ENCODE peak calls at places on chromosomes 6 and 20, in seven cellular contexts. Y, E, L, C, U, A and K are unnamed samples.

GRCh38 chr6:32604434-32604877 is 14.8 kb upstream of the HLA-DRB1 start:
- DNase-seq in Y (no peak), E (no peak), L (no peak), C (no peak), U (no peak), A (no peak), K (no peak)

GRCh38 chr6:31645325-31645724 is 7.1 kb downstream of the BAG6 start:
- DNase-seq in Y (no peak), E (no peak), L (no peak), C (no peak), U (no peak), A (no peak), K (no peak)

GRCh38 chr6:73798592-73798991 is 102.6 kb downstream of the CD109 start:
- DNase-seq in Y (peak), E (no peak), L (peak), C (no peak), U (no peak), A (no peak), K (no peak)

GRCh38 chr6:139080255-139080920 is 51.8 kb downstream of the ABRACL start:
- DNase-seq in Y (no peak), E (no peak), L (no peak), C (no peak), U (no peak), A (no peak), K (no peak)

GRCh38 chr6:12138377-12138776 is 126.3 kb downstream of the HIVEP1 start:
- DNase-seq in Y (no peak), E (no peak), L (no peak), C (no peak), U (no peak), A (no peak), K (no peak)

GRCh38 chr6:73951186-73951585 is 255.2 kb downstream of the CD109 start:
- DNase-seq in Y (no peak), E (no peak), L (no peak), C (no peak), U (no peak), A (no peak), K (no peak)

GRCh38 chr6:16184129-16184528 is 54.3 kb upstream of the GMPR start:
- DNase-seq in Y (peak), E (no peak), L (peak), C (no peak), U (peak), A (peak), K (no peak)

GRCh38 chr6:34115396-34116314 is 30.2 kb downstream of the GRM4 start:
- DNase-seq in Y (no peak), E (peak), L (no peak), C (no peak), U (no peak), A (no peak), K (no peak)

GRCh38 chr6:40763001-40763400 is 175.8 kb upstream of the LRFN2 start:
- DNase-seq in Y (no peak), E (no peak), L (peak), C (no peak), U (no peak), A (peak), K (no peak)

GRCh38 chr6:29465279-29465678 is 8.3 kb downstream of the OR2H1 start:
- DNase-seq in Y (no peak), E (no peak), L (no peak), C (no peak), U (no peak), A (no peak), K (no peak)

GRCh38 chr6:18985958-18986357 is 598.8 kb downstream of the RNF144B start:
- DNase-seq in Y (no peak), E (no peak), L (no peak), C (no peak), U (no peak), A (no peak), K (no peak)

GRCh38 chr20:50919567-50919966 is 11.7 kb downstream of the ADNP start:
- DNase-seq in Y (peak), E (no peak), L (peak), C (no peak), U (peak), A (peak), K (no peak)

GRCh38 chr20:42603655-42604054 is 586.1 kb downstream of the PTPRT start:
- DNase-seq in Y (no peak), E (no peak), L (no peak), C (no peak), U (no peak), A (no peak), K (no peak)

GRCh38 chr6:43575772-43576551 is at the start of the genes POLH and XPO5:
- DNase-seq in Y (peak), E (peak), L (peak), C (peak), U (peak), A (peak), K (peak)

GRCh38 chr20:3330046-3330741 is 77.3 kb downstream of the DNAAF9 start:
- DNase-seq in Y (peak), E (no peak), L (no peak), C (no peak), U (no peak), A (no peak), K (no peak)

GRCh38 chr6:48048460-48049146 is 62.4 kb downstream of the PTCHD4 start:
- DNase-seq in Y (no peak), E (no peak), L (no peak), C (no peak), U (no peak), A (no peak), K (no peak)

GRCh38 chr6:36683145-36683655 is 4.7 kb downstream of the CDKN1A start:
- DNase-seq in Y (no peak), E (no peak), L (no peak), C (no peak), U (no peak), A (peak), K (no peak)

GRCh38 chr20:25199473-25200265 is 4.2 kb downstream of the ENTPD6 start:
- DNase-seq in Y (no peak), E (no peak), L (no peak), C (peak), U (no peak), A (no peak), K (peak)

GRCh38 chr6:70957284-70957617 is 391 bp upstream of the B3GAT2 start:
- DNase-seq in Y (no peak), E (no peak), L (no peak), C (no peak), U (no peak), A (no peak), K (no peak)

GRCh38 chr20:24823989-24824693 is 124.9 kb upstream of the CST7 start:
- DNase-seq in Y (no peak), E (no peak), L (no peak), C (peak), U (peak), A (no peak), K (no peak)

GRCh38 chr6:161300823-161301222 is 27.0 kb upstream of the AGPAT4 start:
- DNase-seq in Y (no peak), E (no peak), L (no peak), C (no peak), U (no peak), A (no peak), K (no peak)

GRCh38 chr20:41599699-41600104 is 18.5 kb downstream of the CHD6 start:
- DNase-seq in Y (peak), E (no peak), L (no peak), C (no peak), U (no peak), A (no peak), K (no peak)

GRCh38 chr6:5435449-5435848 is 174.1 kb downstream of the FARS2 start:
- DNase-seq in Y (no peak), E (no peak), L (no peak), C (no peak), U (no peak), A (no peak), K (no peak)

GRCh38 chr6:34608321-34609091 is 52.4 kb upstream of the SPDEF start:
- DNase-seq in Y (no peak), E (no peak), L (no peak), C (no peak), U (no peak), A (no peak), K (no peak)

GRCh38 chr6:138691595-138692057 is 81.9 kb upstream of the CCDC28A start:
- DNase-seq in Y (peak), E (no peak), L (no peak), C (no peak), U (no peak), A (peak), K (no peak)

GRCh38 chr6:150152891-150153876 is 10.3 kb downstream of the PPP1R14C start:
- DNase-seq in Y (no peak), E (no peak), L (no peak), C (peak), U (no peak), A (no peak), K (no peak)

DNA sequence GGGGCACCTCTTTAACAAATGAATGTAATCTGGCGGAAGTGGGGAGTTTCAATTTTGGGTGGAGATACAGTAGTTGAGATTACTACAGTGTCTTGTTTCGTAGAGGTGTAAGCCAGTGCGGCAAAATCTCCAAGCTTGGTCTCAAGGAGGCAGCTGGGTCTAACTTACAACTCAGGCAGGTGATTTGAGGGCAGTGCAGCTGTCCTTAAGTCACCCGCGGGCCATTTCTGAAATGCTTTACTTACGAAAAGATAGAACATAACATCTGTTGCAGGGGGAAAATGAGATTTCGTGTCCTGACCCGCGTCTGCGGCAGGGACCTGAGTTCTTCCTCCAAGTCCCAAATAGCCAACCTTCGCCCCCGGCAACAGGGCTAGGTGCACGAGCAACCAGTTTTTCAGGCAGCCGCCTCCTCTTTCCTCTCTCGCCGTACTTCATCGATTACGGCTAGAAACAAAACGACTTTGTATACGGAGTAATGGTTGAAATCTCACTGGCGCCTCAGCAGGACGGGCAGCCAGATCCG is 506 bp upstream of the SMIM13 start:
- DNase-seq in Y (peak), E (peak), L (peak), C (no peak), U (peak), A (no peak), K (no peak)
- TF ChIP-seq POLR2A in Y (no peak), E (no peak), L (no peak), C (no peak), U (peak), A (no peak), K (no peak)

GRCh38 chr20:49099011-49099410 is 52.9 kb downstream of the CSE1L start:
- DNase-seq in Y (no peak), E (no peak), L (no peak), C (no peak), U (no peak), A (no peak), K (no peak)
- TF ChIP-seq POLR2A in Y (no peak), E (no peak), L (no peak), C (no peak), U (no peak), A (no peak), K (no peak)

DNA sequence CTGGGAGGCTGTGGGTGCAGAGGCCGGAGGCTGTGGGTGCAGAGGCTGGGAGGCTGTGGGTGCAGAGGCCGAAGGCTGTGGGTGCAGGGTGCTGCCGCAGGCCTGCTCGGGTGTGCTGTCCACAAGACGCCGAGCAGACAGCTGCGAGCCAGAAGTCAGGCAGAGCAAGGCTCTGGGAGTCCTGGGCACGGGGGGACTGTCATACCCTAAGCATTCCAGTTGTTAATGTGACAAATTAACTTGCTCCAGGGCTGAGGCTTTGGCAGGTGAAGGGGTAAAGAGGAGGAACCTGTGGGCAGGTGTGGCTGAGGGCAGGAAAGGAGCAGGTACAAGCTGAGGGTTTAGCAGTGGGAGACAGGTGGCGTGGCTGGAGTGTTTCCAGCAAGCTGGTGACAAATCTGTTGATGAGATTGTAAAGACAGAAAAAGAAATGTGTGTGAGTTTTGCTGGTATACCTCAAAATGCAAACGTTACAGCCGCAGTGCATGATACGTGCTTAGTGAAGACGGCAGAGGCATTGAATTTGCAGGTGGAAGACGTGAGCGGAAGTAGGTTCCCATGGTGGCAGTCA is 14.2 kb upstream of the ADRM1 start:
- DNase-seq in Y (no peak), E (no peak), L (no peak), C (no peak), U (no peak), A (no peak), K (no peak)
- TF ChIP-seq POLR2A in Y (no peak), E (no peak), L (no peak), C (no peak), U (no peak), A (no peak), K (no peak)

GRCh38 chr20:63295846-63296245 is 2.9 kb downstream of the COL20A1 start:
- DNase-seq in Y (no peak), E (no peak), L (no peak), C (no peak), U (no peak), A (no peak), K (no peak)
- TF ChIP-seq POLR2A in Y (no peak), E (no peak), L (no peak), C (no peak), U (no peak), A (no peak), K (no peak)

GRCh38 chr20:8292793-8293192 is 160.7 kb downstream of the PLCB1 start:
- DNase-seq in Y (no peak), E (no peak), L (no peak), C (no peak), U (no peak), A (no peak), K (no peak)
- TF ChIP-seq POLR2A in Y (no peak), E (no peak), L (no peak), C (no peak), U (no peak), A (no peak), K (no peak)

DNA sequence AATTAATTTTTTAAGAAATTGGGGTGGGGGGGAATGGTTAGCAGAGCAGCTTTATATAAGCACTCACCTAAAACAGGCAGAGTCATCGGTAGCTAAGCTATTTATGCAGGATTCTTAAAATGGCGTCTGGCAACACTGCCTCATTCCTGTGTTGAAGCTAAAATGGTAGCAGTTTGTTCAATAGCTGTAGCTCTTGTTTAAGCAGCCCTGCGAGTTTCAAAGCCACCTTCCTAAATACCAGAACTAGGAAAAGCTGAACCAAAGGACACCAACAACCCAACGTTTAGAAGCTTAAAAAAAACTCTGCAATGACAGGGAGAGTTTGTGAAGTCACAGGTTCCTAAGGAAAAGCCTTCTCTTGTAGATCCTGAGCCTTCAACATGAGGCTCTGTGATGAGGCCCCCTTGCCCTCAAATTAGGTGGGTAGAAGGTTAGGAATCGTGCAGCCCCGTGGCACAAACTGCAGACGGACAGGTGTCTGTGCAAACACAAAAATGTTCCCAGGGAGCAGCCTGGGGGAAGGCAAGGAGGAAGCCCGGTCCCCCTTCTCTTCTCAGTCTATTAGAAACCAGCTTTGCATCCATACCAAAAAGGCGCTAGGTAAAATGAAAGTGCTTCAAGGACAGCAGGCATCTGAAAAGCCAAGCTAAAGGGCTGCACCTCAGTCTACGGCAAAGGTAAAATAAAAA is 4.7 kb downstream of the ZMYND8 start:
- DNase-seq in Y (no peak), E (no peak), L (no peak), C (no peak), U (no peak), A (no peak), K (no peak)
- TF ChIP-seq POLR2A in Y (no peak), E (no peak), L (no peak), C (no peak), U (no peak), A (no peak), K (no peak)

GRCh38 chr6:28281288-28282064 is at the start of gene PGBD1:
- DNase-seq in Y (peak), E (peak), L (peak), C (peak), U (peak), A (peak), K (no peak)
- TF ChIP-seq POLR2A in Y (peak), E (peak), L (no peak), C (no peak), U (peak), A (no peak), K (no peak)